ENCODE peak calls at places on chromosomes 6 and 20, in four cellular contexts. F, M, U and P are unnamed samples.
A peak's percentile ranks its signal among the peaks of the same experiment; 100 is the strongest.

GRCh38 chr6:112439010-112439409 is 91.9 kb downstream of the RFPL4B start:
- DNase-seq in F (no peak), M (no peak), U (no peak), P (peak; percentile 6)

GRCh38 chr6:139757766-139758655 is 383.6 kb upstream of the CITED2 start:
- DNase-seq in F (no peak), M (no peak), U (no peak), P (no peak)

GRCh38 chr6:106787327-106788196 is 158.2 kb downstream of the QRSL1 start:
- DNase-seq in F (no peak), M (no peak), U (no peak), P (peak; percentile 31)

GRCh38 chr6:56874328-56874727 is 80.6 kb upstream of the BEND6 start:
- DNase-seq in F (no peak), M (no peak), U (no peak), P (no peak)

GRCh38 chr6:115898246-115898645 is 162.4 kb downstream of the FRK start:
- DNase-seq in F (no peak), M (no peak), U (no peak), P (no peak)

GRCh38 chr20:61983965-61984364 is 81.7 kb downstream of the TAF4 start:
- DNase-seq in F (no peak), M (no peak), U (no peak), P (no peak)

GRCh38 chr20:4951299-4951698 is 50.0 kb downstream of the SLC23A2 start:
- DNase-seq in F (no peak), M (no peak), U (no peak), P (no peak)

GRCh38 chr6:116208056-116208785 is 45.7 kb downstream of the TSPYL4 start:
- DNase-seq in F (no peak), M (no peak), U (no peak), P (no peak)

GRCh38 chr6:89295981-89296380 is 19.1 kb downstream of the GABRR2 start:
- DNase-seq in F (no peak), M (no peak), U (no peak), P (no peak)

GRCh38 chr6:3325210-3325609 is 66.5 kb downstream of the PSMG4 start:
- DNase-seq in F (no peak), M (no peak), U (no peak), P (no peak)

GRCh38 chr6:157625764-157626163 is 197.3 kb upstream of the SNX9 start:
- DNase-seq in F (no peak), M (no peak), U (no peak), P (no peak)

GRCh38 chr20:43529457-43530153 is 22.1 kb downstream of the L3MBTL1 start:
- DNase-seq in F (no peak), M (no peak), U (no peak), P (no peak)

GRCh38 chr6:79544299-79544927 is 7.2 kb upstream of the LCA5 start:
- DNase-seq in F (no peak), M (no peak), U (no peak), P (no peak)

GRCh38 chr6:19602614-19603013 is 234.6 kb upstream of the ID4 start:
- DNase-seq in F (no peak), M (no peak), U (no peak), P (no peak)

GRCh38 chr6:149940673-149940984 is 1.2 kb upstream of the ULBP2 start:
- DNase-seq in F (no peak), M (no peak), U (no peak), P (no peak)

GRCh38 chr6:106381871-106382270 is 21.4 kb downstream of the CRYBG1 start:
- DNase-seq in F (peak; percentile 71), M (no peak), U (no peak), P (no peak)

GRCh38 chr6:163965426-163966348 is 551.2 kb downstream of the QKI start:
- DNase-seq in F (peak; percentile 70), M (no peak), U (no peak), P (no peak)

GRCh38 chr20:63434599-63435378 is 37.7 kb downstream of the KCNQ2 start:
- DNase-seq in F (peak; percentile 64), M (peak; percentile 81), U (peak; percentile 43), P (peak; percentile 96)

GRCh38 chr20:53800883-53801604 is 207.4 kb upstream of the ZNF217 start:
- DNase-seq in F (no peak), M (no peak), U (no peak), P (no peak)

GRCh38 chr20:59776626-59777320 is 156.7 kb downstream of the SYCP2 start:
- DNase-seq in F (no peak), M (no peak), U (no peak), P (no peak)

GRCh38 chr6:14883921-14884320 is 361.9 kb upstream of the JARID2 start:
- DNase-seq in F (no peak), M (no peak), U (no peak), P (no peak)

GRCh38 chr6:122495612-122496011 is 24.0 kb upstream of the SERINC1 start:
- DNase-seq in F (no peak), M (no peak), U (no peak), P (no peak)

GRCh38 chr20:24469116-24470030 is at the start of gene SYNDIG1:
- DNase-seq in F (no peak), M (no peak), U (no peak), P (no peak)

GRCh38 chr20:57389695-57390603 is 1.2 kb upstream of the RBM38 start:
- DNase-seq in F (no peak), M (peak; percentile 51), U (no peak), P (peak; percentile 69)

GRCh38 chr6:94341173-94341572 is 921.8 kb upstream of the EPHA7 start:
- DNase-seq in F (no peak), M (no peak), U (no peak), P (no peak)

GRCh38 chr20:32567384-32568178 is 17.6 kb downstream of the NOL4L start:
- DNase-seq in F (no peak), M (no peak), U (no peak), P (no peak)

GRCh38 chr6:22789315-22789714 is 219.9 kb downstream of the HDGFL1 start:
- DNase-seq in F (no peak), M (no peak), U (no peak), P (no peak)

GRCh38 chr6:131923356-131923755 is 27.8 kb downstream of the CCN2 start:
- DNase-seq in F (peak; percentile 22), M (peak; percentile 8), U (peak; percentile 27), P (peak; percentile 24)

GRCh38 chr6:11120273-11121005 is 8.9 kb upstream of the ERVFRD-1 start:
- DNase-seq in F (peak; percentile 23), M (no peak), U (no peak), P (no peak)

GRCh38 chr6:30238178-30238795 is 25.1 kb upstream of the TRIM26 start:
- DNase-seq in F (no peak), M (no peak), U (no peak), P (no peak)

GRCh38 chr6:43737272-43738081 is 32.5 kb upstream of the VEGFA start:
- DNase-seq in F (no peak), M (no peak), U (no peak), P (no peak)

GRCh38 chr6:7058250-7058923 is 49.4 kb upstream of the RREB1 start:
- DNase-seq in F (peak; percentile 51), M (no peak), U (peak; percentile 38), P (peak; percentile 41)